ENCODE peak calls at places on chromosomes 7 and 10, in five cellular contexts. B, Y, R, F and A are unnamed samples.

GRCh38 chr7:91875851-91876250 is 4.7 kb downstream of the MTERF1 start:
- DNase-seq in B (peak), R (no peak), Y (no peak), F (peak), A (no peak)

GRCh38 chr10:93062499-93063216 is 2.1 kb downstream of the CYP26C1 start:
- DNase-seq in Y (peak), F (no peak), B (peak), R (no peak), A (no peak)

GRCh38 chr7:112160771-112161150 is 45.4 kb downstream of the DOCK4 start:
- DNase-seq in F (no peak), R (no peak), Y (no peak), B (no peak), A (no peak)

GRCh38 chr7:38040831-38041230 is 120.4 kb downstream of the EPDR1 start:
- DNase-seq in R (no peak), Y (no peak), B (no peak), F (no peak), A (no peak)

GRCh38 chr10:35752469-35753450 is 110.7 kb upstream of the FZD8 start:
- DNase-seq in F (no peak), Y (no peak), B (no peak), R (no peak), A (no peak)

GRCh38 chr7:5831196-5831595 is 49.4 kb upstream of the OCM start:
- DNase-seq in R (no peak), B (no peak), F (no peak), Y (no peak), A (no peak)

GRCh38 chr10:679556-679955 is 9.9 kb downstream of the DIP2C start:
- DNase-seq in R (no peak), B (no peak), F (no peak), Y (no peak), A (no peak)

GRCh38 chr7:90698616-90699015 is 102.5 kb downstream of the CDK14 start:
- DNase-seq in Y (no peak), R (no peak), B (no peak), F (no peak), A (no peak)

GRCh38 chr10:95177429-95177828 is 16.6 kb upstream of the ACSM6 start:
- DNase-seq in R (no peak), B (no peak), Y (no peak), F (no peak), A (no peak)

GRCh38 chr10:49139000-49139865 is 5.4 kb upstream of the FAM170B start:
- DNase-seq in Y (no peak), R (no peak), F (no peak), B (peak), A (no peak)

GRCh38 chr7:46713868-46714596 is 793.0 kb upstream of the IGFBP3 start:
- DNase-seq in F (no peak), Y (no peak), R (no peak), B (peak), A (no peak)

GRCh38 chr7:103521917-103522316 is 75.9 kb upstream of the SLC26A5 start:
- DNase-seq in Y (no peak), F (no peak), B (no peak), R (no peak), A (no peak)

GRCh38 chr7:70776627-70777101 is 355.3 kb upstream of the GALNT17 start:
- DNase-seq in R (no peak), B (peak), Y (no peak), F (no peak), A (no peak)

GRCh38 chr7:158829021-158829341 is 328 bp downstream of the ESYT2 start:
- DNase-seq in F (no peak), B (peak), R (no peak), Y (peak), A (peak)

GRCh38 chr10:48523212-48523819 is 81.6 kb downstream of the ARHGAP22 start:
- DNase-seq in F (no peak), R (no peak), Y (peak), B (peak), A (no peak)

GRCh38 chr10:73906524-73907447 is 4.1 kb upstream of the PLAU start:
- DNase-seq in B (peak), F (peak), Y (no peak), R (no peak), A (no peak)

GRCh38 chr10:51459476-51459875 is 239.9 kb downstream of the CSTF2T start:
- DNase-seq in Y (no peak), F (no peak), R (no peak), B (no peak), A (no peak)

GRCh38 chr10:71725249-71725648 is 5.7 kb upstream of the C10orf105 start:
- DNase-seq in R (no peak), F (no peak), Y (no peak), B (no peak), A (no peak)

GRCh38 chr7:97819161-97819560 is 53.0 kb downstream of the ASNS start:
- DNase-seq in B (no peak), Y (no peak), R (no peak), F (peak), A (no peak)

GRCh38 chr10:44378626-44379025 is 6.3 kb downstream of the CXCL12 start:
- DNase-seq in Y (no peak), F (no peak), R (no peak), B (no peak), A (no peak)

GRCh38 chr7:17554341-17555015 is 256.0 kb downstream of the AHR start:
- DNase-seq in R (no peak), Y (no peak), B (no peak), F (no peak), A (no peak)

GRCh38 chr7:150481955-150482354 is 31.5 kb downstream of the GIMAP8 start:
- DNase-seq in R (no peak), Y (no peak), B (no peak), F (no peak), A (no peak)

GRCh38 chr7:19146699-19147098 is 1.5 kb upstream of the FERD3L start:
- DNase-seq in Y (peak), R (no peak), B (peak), F (no peak), A (no peak)

GRCh38 chr10:79930267-79930666 is 18.6 kb downstream of the SFTPD start:
- DNase-seq in F (no peak), B (peak), Y (no peak), R (no peak), A (no peak)

GRCh38 chr10:35606423-35606822 is 1.3 kb downstream of the GJD4 start:
- DNase-seq in B (peak), F (no peak), R (no peak), Y (no peak), A (no peak)

GRCh38 chr10:132592790-132593788 is 55.5 kb downstream of the INPP5A start:
- DNase-seq in R (no peak), F (no peak), B (no peak), Y (no peak), A (no peak)

GRCh38 chr10:28678687-28679457 is 1.6 kb downstream of the BAMBI start:
- DNase-seq in R (no peak), F (no peak), Y (no peak), B (no peak), A (no peak)

GRCh38 chr10:1240341-1240775 is 184.2 kb downstream of the WDR37 start:
- DNase-seq in F (peak), R (no peak), Y (peak), B (no peak), A (peak)

GRCh38 chr10:124632064-124632531 is 112.1 kb downstream of the FAM53B start:
- DNase-seq in F (no peak), B (no peak), R (no peak), Y (peak), A (no peak)